ENCODE peak calls at places on chromosomes 3 and 15, in nine cellular contexts. W, D, B, E, A, Q, F, P and G are unnamed samples.

GRCh38 chr3:100634493-100635272 is 25.3 kb downstream of the ADGRG7 start:
- DNase-seq in B (peak; percentile 4), Q (peak; percentile 16), F (no peak), A (no peak), E (no peak), D (no peak), P (peak; percentile 84), W (no peak), G (no peak)

GRCh38 chr3:178334239-178334638 is 202.0 kb upstream of the KCNMB2 start:
- DNase-seq in A (no peak), F (no peak), B (no peak), Q (no peak), E (no peak), P (no peak), D (no peak), W (no peak), G (no peak)

GRCh38 chr15:81504170-81504905 is 130.3 kb upstream of the TMC3 start:
- DNase-seq in Q (no peak), D (no peak), A (no peak), W (no peak), F (no peak), E (no peak), P (no peak), B (no peak), G (no peak)

GRCh38 chr3:71559578-71560162 is 23.9 kb downstream of the FOXP1 start:
- DNase-seq in D (no peak), E (no peak), A (no peak), P (no peak), W (no peak), B (no peak), Q (no peak), F (no peak), G (no peak)

GRCh38 chr3:142429582-142429981 is 18.3 kb downstream of the XRN1 start:
- DNase-seq in Q (no peak), D (no peak), W (no peak), A (no peak), F (no peak), B (no peak), P (no peak), E (no peak), G (no peak)

GRCh38 chr15:27353837-27354236 is 382.9 kb downstream of the GABRG3 start:
- DNase-seq in B (no peak), E (no peak), F (no peak), A (no peak), Q (no peak), P (no peak), W (no peak), D (no peak), G (peak; percentile 86)

GRCh38 chr3:71998995-71999673 is 214.2 kb upstream of the PROK2 start:
- DNase-seq in E (no peak), B (no peak), Q (no peak), W (no peak), F (no peak), P (no peak), D (no peak), A (no peak), G (peak; percentile 55)

GRCh38 chr15:47708595-47708994 is 8.7 kb upstream of the SEMA6D start:
- DNase-seq in F (no peak), A (no peak), Q (peak; percentile 41), D (no peak), P (no peak), W (no peak), E (no peak), B (no peak), G (no peak)

GRCh38 chr3:23758253-23758838 is 47.4 kb upstream of the UBE2E1 start:
- DNase-seq in B (no peak), A (no peak), P (no peak), E (no peak), W (no peak), Q (no peak), F (no peak), D (no peak), G (no peak)